ENCODE peak calls at places on chromosomes 6 and 20, in four cellular contexts. One of them, this sample, is unnamed.
A peak's percentile ranks its signal among the peaks of the same experiment; 100 is the strongest.

GRCh38 chr20:9572690-9573089 is 58.3 kb downstream of the LAMP5 start:
- DNase-seq in coronary artery: no peak
- DNase-seq in AG10803: no peak
- DNase-seq in CD4-positive, alpha-beta T cell: no peak
- DNase-seq in this sample: no peak

GRCh38 chr6:151161363-151161762 is 78.4 kb upstream of the AKAP12 start:
- DNase-seq in coronary artery: no peak
- DNase-seq in AG10803: no peak
- DNase-seq in CD4-positive, alpha-beta T cell: no peak
- DNase-seq in this sample: no peak

GRCh38 chr6:38192486-38192885 is 373.0 kb downstream of the ZFAND3 start:
- DNase-seq in coronary artery: no peak
- DNase-seq in CD4-positive, alpha-beta T cell: no peak
- DNase-seq in AG10803: no peak
- DNase-seq in this sample: no peak

GRCh38 chr6:39420300-39421265 is 98.1 kb upstream of the KCNK16 start:
- DNase-seq in AG10803: no peak
- DNase-seq in CD4-positive, alpha-beta T cell: no peak
- DNase-seq in coronary artery: no peak
- DNase-seq in this sample: no peak

GRCh38 chr6:151494235-151494950 is 576 bp downstream of the CCDC170 start:
- DNase-seq in AG10803: peak; percentile 48
- DNase-seq in coronary artery: no peak
- DNase-seq in CD4-positive, alpha-beta T cell: no peak
- DNase-seq in this sample: no peak

GRCh38 chr6:151773382-151773781 is 34.1 kb upstream of the ESR1 start:
- DNase-seq in CD4-positive, alpha-beta T cell: no peak
- DNase-seq in AG10803: no peak
- DNase-seq in coronary artery: no peak
- DNase-seq in this sample: no peak

GRCh38 chr20:11454966-11455799 is 462.5 kb upstream of the BTBD3 start:
- DNase-seq in CD4-positive, alpha-beta T cell: no peak
- DNase-seq in coronary artery: no peak
- DNase-seq in AG10803: peak; percentile 77
- DNase-seq in this sample: no peak

GRCh38 chr6:134640229-134640628 is 309.7 kb downstream of the ALDH8A1 start:
- DNase-seq in CD4-positive, alpha-beta T cell: no peak
- DNase-seq in AG10803: no peak
- DNase-seq in coronary artery: no peak
- DNase-seq in this sample: no peak

GRCh38 chr20:24952376-24953203 is 3.5 kb downstream of the CST7 start:
- DNase-seq in AG10803: no peak
- DNase-seq in CD4-positive, alpha-beta T cell: no peak
- DNase-seq in coronary artery: peak; percentile 69
- DNase-seq in this sample: peak; percentile 35

GRCh38 chr6:150118642-150119041 is 24.2 kb upstream of the PPP1R14C start:
- DNase-seq in AG10803: no peak
- DNase-seq in CD4-positive, alpha-beta T cell: no peak
- DNase-seq in coronary artery: peak; percentile 50
- DNase-seq in this sample: no peak

GRCh38 chr6:158849899-158850806 is 31.0 kb upstream of the EZR start:
- DNase-seq in coronary artery: no peak
- DNase-seq in AG10803: peak; percentile 94
- DNase-seq in CD4-positive, alpha-beta T cell: peak; percentile 49
- DNase-seq in this sample: peak; percentile 46

GRCh38 chr20:59120491-59120890 is 43.1 kb upstream of the ZNF831 start:
- DNase-seq in coronary artery: no peak
- DNase-seq in AG10803: no peak
- DNase-seq in CD4-positive, alpha-beta T cell: no peak
- DNase-seq in this sample: peak; percentile 22

GRCh38 chr6:53938810-53939209 is 144.0 kb downstream of the LRRC1 start:
- DNase-seq in AG10803: peak; percentile 51
- DNase-seq in coronary artery: no peak
- DNase-seq in CD4-positive, alpha-beta T cell: no peak
- DNase-seq in this sample: no peak

GRCh38 chr6:66508433-66508832 is 801.4 kb upstream of the EYS start:
- DNase-seq in CD4-positive, alpha-beta T cell: no peak
- DNase-seq in AG10803: peak; percentile 8
- DNase-seq in coronary artery: no peak
- DNase-seq in this sample: no peak

GRCh38 chr6:90251295-90251992 is 45.2 kb downstream of the BACH2 start:
- DNase-seq in AG10803: no peak
- DNase-seq in CD4-positive, alpha-beta T cell: no peak
- DNase-seq in coronary artery: no peak
- DNase-seq in this sample: no peak

GRCh38 chr6:162712694-162713093 is 14.9 kb downstream of the PRKN start:
- DNase-seq in coronary artery: no peak
- DNase-seq in CD4-positive, alpha-beta T cell: no peak
- DNase-seq in AG10803: no peak
- DNase-seq in this sample: no peak

GRCh38 chr6:130602151-130602770 is 224.9 kb upstream of the SMLR1 start:
- DNase-seq in coronary artery: no peak
- DNase-seq in AG10803: peak; percentile 93
- DNase-seq in CD4-positive, alpha-beta T cell: no peak
- DNase-seq in this sample: no peak

GRCh38 chr20:35055445-35056276 is 36.9 kb downstream of the TRPC4AP start:
- DNase-seq in coronary artery: no peak
- DNase-seq in AG10803: peak; percentile 46
- DNase-seq in CD4-positive, alpha-beta T cell: no peak
- DNase-seq in this sample: no peak

GRCh38 chr6:106165885-106166485 is 79.8 kb downstream of the PRDM1 start:
- DNase-seq in CD4-positive, alpha-beta T cell: no peak
- DNase-seq in coronary artery: no peak
- DNase-seq in AG10803: no peak
- DNase-seq in this sample: no peak

GRCh38 chr20:64057628-64058498 is 5.1 kb upstream of the TCEA2 start:
- DNase-seq in coronary artery: no peak
- DNase-seq in CD4-positive, alpha-beta T cell: peak; percentile 84
- DNase-seq in AG10803: peak; percentile 40
- DNase-seq in this sample: peak; percentile 75

GRCh38 chr20:24653306-24653705 is 183.9 kb downstream of the SYNDIG1 start:
- DNase-seq in AG10803: peak; percentile 32
- DNase-seq in CD4-positive, alpha-beta T cell: no peak
- DNase-seq in coronary artery: no peak
- DNase-seq in this sample: no peak

GRCh38 chr6:26124550-26125014 is 37.4 kb downstream of the HFE start:
- DNase-seq in AG10803: no peak
- DNase-seq in CD4-positive, alpha-beta T cell: no peak
- DNase-seq in coronary artery: no peak
- DNase-seq in this sample: no peak

GRCh38 chr20:59010995-59011873 is 4.2 kb upstream of the CTSZ start:
- DNase-seq in AG10803: peak; percentile 96
- DNase-seq in coronary artery: no peak
- DNase-seq in CD4-positive, alpha-beta T cell: no peak
- DNase-seq in this sample: no peak

GRCh38 chr20:46959821-46960220 is 65.2 kb downstream of the EYA2 start:
- DNase-seq in AG10803: no peak
- DNase-seq in coronary artery: no peak
- DNase-seq in CD4-positive, alpha-beta T cell: no peak
- DNase-seq in this sample: no peak

GRCh38 chr6:134735461-134735860 is 214.4 kb downstream of the ALDH8A1 start:
- DNase-seq in coronary artery: no peak
- DNase-seq in AG10803: no peak
- DNase-seq in CD4-positive, alpha-beta T cell: no peak
- DNase-seq in this sample: no peak

GRCh38 chr6:135289816-135290215 is 108.7 kb downstream of the MYB start:
- DNase-seq in coronary artery: no peak
- DNase-seq in AG10803: no peak
- DNase-seq in CD4-positive, alpha-beta T cell: no peak
- DNase-seq in this sample: no peak

GRCh38 chr6:28807682-28808280 is 116.0 kb downstream of the TRIM27 start:
- DNase-seq in coronary artery: no peak
- DNase-seq in AG10803: peak; percentile 45
- DNase-seq in CD4-positive, alpha-beta T cell: no peak
- DNase-seq in this sample: no peak

GRCh38 chr6:148440877-148441453 is 98.3 kb downstream of the SASH1 start:
- DNase-seq in coronary artery: peak; percentile 84
- DNase-seq in CD4-positive, alpha-beta T cell: no peak
- DNase-seq in AG10803: peak; percentile 99
- DNase-seq in this sample: no peak

GRCh38 chr6:24919404-24919892 is 16.3 kb downstream of the RIPOR2 start:
- DNase-seq in CD4-positive, alpha-beta T cell: no peak
- DNase-seq in coronary artery: no peak
- DNase-seq in AG10803: no peak
- DNase-seq in this sample: no peak

GRCh38 chr20:51577432-51578144 is 35.1 kb upstream of the NFATC2 start:
- DNase-seq in CD4-positive, alpha-beta T cell: no peak
- DNase-seq in AG10803: no peak
- DNase-seq in coronary artery: no peak
- DNase-seq in this sample: no peak
- TF ChIP-seq CTCF in CD4-positive, alpha-beta T cell: no peak
- TF ChIP-seq CTCF in AG10803: no peak
- TF ChIP-seq CTCF in coronary artery: no peak
- TF ChIP-seq CTCF in this sample: no peak

DNA sequence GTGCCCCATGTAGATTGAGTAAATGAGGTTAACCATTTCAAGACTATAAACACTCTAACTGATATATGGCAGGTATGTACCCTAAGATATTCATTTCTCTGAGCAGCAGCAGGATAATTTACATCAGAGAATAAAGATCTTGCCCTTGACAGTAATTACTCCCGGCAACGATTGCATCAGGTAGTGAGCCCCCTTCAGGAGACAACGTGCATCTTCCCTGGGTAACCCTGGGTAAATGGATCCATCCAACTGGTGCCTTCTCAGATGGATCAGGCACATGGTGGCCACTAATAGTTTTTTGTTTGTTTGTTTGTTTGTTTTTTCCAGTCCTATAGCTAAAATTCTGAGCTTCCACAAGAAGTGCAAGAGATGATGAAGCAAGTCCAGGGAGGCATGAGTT is 469.4 kb upstream of the SLC35B3 start:
- DNase-seq in coronary artery: no peak
- DNase-seq in AG10803: no peak
- DNase-seq in CD4-positive, alpha-beta T cell: no peak
- DNase-seq in this sample: no peak
- TF ChIP-seq CTCF in coronary artery: no peak
- TF ChIP-seq CTCF in AG10803: no peak
- TF ChIP-seq CTCF in CD4-positive, alpha-beta T cell: no peak
- TF ChIP-seq CTCF in this sample: no peak

GRCh38 chr6:34791842-34792604 is at the start of gene BLTP3A:
- DNase-seq in coronary artery: peak; percentile 78
- DNase-seq in CD4-positive, alpha-beta T cell: peak; percentile 72
- DNase-seq in AG10803: peak; percentile 57
- DNase-seq in this sample: peak; percentile 80
- TF ChIP-seq CTCF in coronary artery: no peak
- TF ChIP-seq CTCF in CD4-positive, alpha-beta T cell: peak; percentile 2
- TF ChIP-seq CTCF in AG10803: no peak
- TF ChIP-seq CTCF in this sample: no peak

DNA sequence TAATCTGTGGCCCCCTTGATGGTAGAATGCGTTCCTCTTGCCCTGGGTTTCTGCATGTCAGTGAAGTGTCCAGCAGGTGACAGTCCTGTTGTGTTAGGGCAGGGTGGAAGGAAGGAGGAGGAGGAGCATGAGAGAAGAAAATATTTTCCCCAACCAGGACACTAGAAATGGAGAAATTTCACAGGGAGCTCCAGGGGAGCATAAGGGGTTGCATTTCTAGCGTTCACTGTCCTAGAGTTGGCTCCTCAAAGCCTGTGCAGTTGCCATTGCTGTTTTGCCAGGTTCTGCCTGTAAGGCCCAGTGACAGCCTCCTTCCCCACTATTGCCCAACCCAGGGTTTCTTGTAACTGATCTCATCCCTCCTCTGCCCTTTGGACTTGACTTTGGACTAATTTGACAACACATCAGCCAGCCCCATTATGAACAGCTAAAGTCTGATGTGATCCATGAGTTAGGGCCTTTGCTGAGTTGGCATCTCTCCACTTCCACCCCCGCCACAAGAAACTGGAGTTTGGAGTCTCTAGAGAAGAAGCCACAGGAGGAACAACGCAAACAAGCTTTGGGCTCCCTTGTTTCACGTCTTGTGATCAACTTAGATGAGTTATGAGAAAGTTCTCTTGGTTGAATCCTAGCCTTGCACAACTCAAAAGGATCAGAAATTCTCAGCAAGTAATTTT is 14.0 kb upstream of the FAM50B start:
- DNase-seq in coronary artery: no peak
- DNase-seq in AG10803: peak; percentile 52
- DNase-seq in CD4-positive, alpha-beta T cell: no peak
- DNase-seq in this sample: no peak
- TF ChIP-seq CTCF in coronary artery: no peak
- TF ChIP-seq CTCF in AG10803: peak; percentile 13
- TF ChIP-seq CTCF in CD4-positive, alpha-beta T cell: no peak
- TF ChIP-seq CTCF in this sample: no peak

GRCh38 chr20:44888226-44889103 is 3.0 kb downstream of the YWHAB start:
- DNase-seq in CD4-positive, alpha-beta T cell: no peak
- DNase-seq in AG10803: peak; percentile 35
- DNase-seq in coronary artery: no peak
- DNase-seq in this sample: no peak
- TF ChIP-seq CTCF in CD4-positive, alpha-beta T cell: peak; percentile 21
- TF ChIP-seq CTCF in AG10803: peak; percentile 54
- TF ChIP-seq CTCF in coronary artery: no peak
- TF ChIP-seq CTCF in this sample: no peak

GRCh38 chr6:41025966-41026365 is 13.1 kb downstream of the UNC5CL start:
- DNase-seq in coronary artery: no peak
- DNase-seq in AG10803: no peak
- DNase-seq in CD4-positive, alpha-beta T cell: no peak
- DNase-seq in this sample: no peak

GRCh38 chr6:41022294-41022693 is 16.7 kb downstream of the UNC5CL start:
- DNase-seq in AG10803: no peak
- DNase-seq in coronary artery: no peak
- DNase-seq in CD4-positive, alpha-beta T cell: no peak
- DNase-seq in this sample: no peak

GRCh38 chr6:41017663-41018062 is 21.4 kb downstream of the UNC5CL start:
- DNase-seq in AG10803: no peak
- DNase-seq in CD4-positive, alpha-beta T cell: no peak
- DNase-seq in coronary artery: no peak
- DNase-seq in this sample: no peak

GRCh38 chr6:41023114-41023513 is 15.9 kb downstream of the UNC5CL start:
- DNase-seq in AG10803: no peak
- DNase-seq in coronary artery: no peak
- DNase-seq in CD4-positive, alpha-beta T cell: no peak
- DNase-seq in this sample: no peak

DNA sequence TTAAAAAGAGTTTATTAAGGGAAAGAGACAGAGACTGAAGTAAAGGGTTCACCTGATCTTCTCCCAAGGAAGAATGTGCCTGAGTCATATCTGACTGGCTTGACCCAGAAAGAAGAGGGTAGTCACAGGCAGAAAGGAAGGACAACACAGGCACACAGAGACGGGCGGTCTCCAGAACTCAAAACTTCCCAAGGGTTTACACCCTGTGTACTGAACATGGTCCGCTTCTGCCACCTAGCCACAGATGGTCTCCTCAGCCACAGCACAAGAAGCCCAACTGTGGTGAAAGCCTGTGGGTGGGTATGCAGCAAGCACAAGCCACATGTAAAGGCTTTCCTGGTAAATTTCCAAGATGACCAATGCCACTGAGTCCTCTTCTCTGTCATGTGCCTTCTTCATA is 17.2 kb downstream of the UNC5CL start:
- DNase-seq in AG10803: peak; percentile 82
- DNase-seq in CD4-positive, alpha-beta T cell: no peak
- DNase-seq in coronary artery: no peak
- DNase-seq in this sample: no peak
- TF ChIP-seq CTCF in AG10803: peak; percentile 65
- TF ChIP-seq CTCF in CD4-positive, alpha-beta T cell: no peak
- TF ChIP-seq CTCF in coronary artery: no peak
- TF ChIP-seq CTCF in this sample: no peak

GRCh38 chr20:62068997-62069396 is 3.3 kb upstream of the TAF4 start:
- DNase-seq in coronary artery: no peak
- DNase-seq in AG10803: no peak
- DNase-seq in CD4-positive, alpha-beta T cell: no peak
- DNase-seq in this sample: no peak
- TF ChIP-seq CTCF in coronary artery: no peak
- TF ChIP-seq CTCF in AG10803: no peak
- TF ChIP-seq CTCF in CD4-positive, alpha-beta T cell: no peak
- TF ChIP-seq CTCF in this sample: no peak